ENCODE peak calls at places on chromosomes 2 and 18, in five cellular contexts. One of them, this sample, is unnamed.

GRCh38 chr2:20737505-20737904 is 70.6 kb downstream of the GDF7 start:
- DNase-seq in IMR-90: no peak
- DNase-seq in upper lobe of right lung: no peak
- DNase-seq in cardiac fibroblast: no peak
- DNase-seq in K562: no peak
- DNase-seq in this sample: no peak

GRCh38 chr2:75634945-75635344 is 11.6 kb upstream of the MRPL19 start:
- DNase-seq in IMR-90: no peak
- DNase-seq in upper lobe of right lung: no peak
- DNase-seq in cardiac fibroblast: no peak
- DNase-seq in K562: no peak
- DNase-seq in this sample: no peak

GRCh38 chr2:2879776-2880175 is 497.8 kb downstream of the EIPR1 start:
- DNase-seq in IMR-90: no peak
- DNase-seq in upper lobe of right lung: no peak
- DNase-seq in cardiac fibroblast: no peak
- DNase-seq in K562: no peak
- DNase-seq in this sample: no peak

GRCh38 chr2:239498981-239499633 is 98.3 kb upstream of the HDAC4 start:
- DNase-seq in IMR-90: no peak
- DNase-seq in upper lobe of right lung: no peak
- DNase-seq in cardiac fibroblast: peak
- DNase-seq in K562: no peak
- DNase-seq in this sample: peak

GRCh38 chr2:102138331-102138730 is 4.2 kb upstream of the IL1R1 start:
- DNase-seq in IMR-90: no peak
- DNase-seq in upper lobe of right lung: no peak
- DNase-seq in cardiac fibroblast: no peak
- DNase-seq in K562: no peak
- DNase-seq in this sample: no peak

GRCh38 chr2:3827673-3828575 is 124.5 kb downstream of the DCDC2C start:
- DNase-seq in IMR-90: peak
- DNase-seq in upper lobe of right lung: no peak
- DNase-seq in cardiac fibroblast: peak
- DNase-seq in K562: peak
- DNase-seq in this sample: no peak

GRCh38 chr2:11646530-11646929 is 23.5 kb downstream of the NTSR2 start:
- DNase-seq in IMR-90: no peak
- DNase-seq in upper lobe of right lung: no peak
- DNase-seq in cardiac fibroblast: no peak
- DNase-seq in K562: no peak
- DNase-seq in this sample: no peak

GRCh38 chr2:148525130-148525529 is 119.4 kb upstream of the EPC2 start:
- DNase-seq in IMR-90: no peak
- DNase-seq in upper lobe of right lung: no peak
- DNase-seq in cardiac fibroblast: no peak
- DNase-seq in K562: no peak
- DNase-seq in this sample: no peak

GRCh38 chr2:218896501-218897393 is 16.1 kb downstream of the WNT10A start:
- DNase-seq in IMR-90: peak
- DNase-seq in upper lobe of right lung: no peak
- DNase-seq in cardiac fibroblast: peak
- DNase-seq in K562: peak
- DNase-seq in this sample: no peak

GRCh38 chr2:233822101-233822771 is 32.1 kb downstream of the HJURP start:
- DNase-seq in IMR-90: no peak
- DNase-seq in upper lobe of right lung: peak
- DNase-seq in cardiac fibroblast: no peak
- DNase-seq in K562: no peak
- DNase-seq in this sample: peak

GRCh38 chr2:220779918-220780317 is 792.2 kb downstream of the EPHA4 start:
- DNase-seq in IMR-90: peak
- DNase-seq in upper lobe of right lung: no peak
- DNase-seq in cardiac fibroblast: peak
- DNase-seq in K562: no peak
- DNase-seq in this sample: no peak

GRCh38 chr2:107027205-107027604 is 141.2 kb upstream of the ST6GAL2 start:
- DNase-seq in IMR-90: no peak
- DNase-seq in upper lobe of right lung: no peak
- DNase-seq in cardiac fibroblast: no peak
- DNase-seq in K562: no peak
- DNase-seq in this sample: no peak

GRCh38 chr2:33085646-33086045 is 138.9 kb downstream of the LTBP1 start:
- DNase-seq in IMR-90: no peak
- DNase-seq in upper lobe of right lung: no peak
- DNase-seq in cardiac fibroblast: no peak
- DNase-seq in K562: no peak
- DNase-seq in this sample: no peak

GRCh38 chr2:118097657-118098056 is 9.4 kb downstream of the INSIG2 start:
- DNase-seq in IMR-90: peak
- DNase-seq in upper lobe of right lung: no peak
- DNase-seq in cardiac fibroblast: peak
- DNase-seq in K562: no peak
- DNase-seq in this sample: no peak

GRCh38 chr2:239836021-239836765 is 188.9 kb downstream of the NDUFA10 start:
- DNase-seq in IMR-90: no peak
- DNase-seq in upper lobe of right lung: peak
- DNase-seq in cardiac fibroblast: no peak
- DNase-seq in K562: no peak
- DNase-seq in this sample: no peak

DNA sequence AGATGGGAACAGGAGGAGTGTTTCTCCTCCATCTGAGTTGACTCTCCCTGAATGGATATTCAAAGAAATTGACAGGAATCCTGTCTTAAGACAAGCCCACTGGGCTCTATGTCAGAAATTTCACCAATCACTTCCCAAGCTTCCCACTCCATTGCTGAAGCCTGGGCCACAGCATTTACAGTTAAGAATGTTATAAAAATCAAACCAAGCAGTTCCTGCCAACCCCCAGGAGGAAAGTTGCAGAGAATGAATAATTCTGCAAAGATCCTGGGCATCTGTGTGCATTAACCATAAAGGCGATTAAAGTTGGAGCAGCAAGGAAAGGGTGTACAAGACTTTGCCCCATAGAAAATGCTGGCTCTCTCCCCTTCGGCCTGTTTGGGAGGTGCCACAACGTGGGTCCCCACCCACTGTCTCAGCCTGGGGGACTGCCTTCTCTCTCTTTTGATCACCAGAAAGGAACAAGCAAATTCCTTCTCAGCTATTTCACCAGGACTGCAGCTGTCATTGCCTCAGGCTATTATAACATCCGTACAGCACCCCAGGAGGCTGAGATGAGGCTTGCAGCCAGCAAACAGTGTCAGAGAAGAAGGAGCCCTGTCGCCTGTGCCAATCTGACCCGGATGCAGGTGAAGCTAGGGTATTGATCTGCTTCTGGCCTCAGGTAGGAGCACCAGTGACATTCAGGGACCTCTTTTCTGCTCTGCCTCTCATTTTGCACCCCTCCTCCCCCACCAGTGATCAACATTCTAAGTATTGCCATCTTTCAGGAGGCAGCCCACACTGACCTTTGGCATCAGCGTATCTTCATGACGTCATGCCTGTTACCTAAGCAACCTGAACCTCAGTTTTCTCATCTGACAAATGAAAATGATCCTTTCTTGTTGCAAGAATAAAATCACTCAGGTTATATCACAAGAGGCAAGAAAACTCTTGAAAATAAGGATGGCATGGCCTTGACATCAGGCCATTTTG is 219.0 kb downstream of the SH3BP4 start:
- DNase-seq in IMR-90: peak
- DNase-seq in upper lobe of right lung: no peak
- DNase-seq in cardiac fibroblast: peak
- DNase-seq in K562: no peak
- DNase-seq in this sample: no peak
- TF ChIP-seq CTCF in IMR-90: peak
- TF ChIP-seq CTCF in upper lobe of right lung: peak
- TF ChIP-seq CTCF in cardiac fibroblast: peak
- TF ChIP-seq CTCF in K562: no peak
- TF ChIP-seq CTCF in this sample: peak

GRCh38 chr2:110713508-110714362 is 18.6 kb upstream of the ACOXL start:
- DNase-seq in IMR-90: no peak
- DNase-seq in upper lobe of right lung: no peak
- DNase-seq in cardiac fibroblast: no peak
- DNase-seq in K562: no peak
- DNase-seq in this sample: no peak

GRCh38 chr2:110714824-110715223 is 17.5 kb upstream of the ACOXL start:
- DNase-seq in IMR-90: no peak
- DNase-seq in upper lobe of right lung: no peak
- DNase-seq in cardiac fibroblast: no peak
- DNase-seq in K562: no peak
- DNase-seq in this sample: no peak

GRCh38 chr2:110708455-110708854 is 23.9 kb upstream of the ACOXL start:
- DNase-seq in IMR-90: no peak
- DNase-seq in upper lobe of right lung: no peak
- DNase-seq in cardiac fibroblast: no peak
- DNase-seq in K562: no peak
- DNase-seq in this sample: no peak

GRCh38 chr2:110716959-110717645 is 15.3 kb upstream of the ACOXL start:
- DNase-seq in IMR-90: no peak
- DNase-seq in upper lobe of right lung: no peak
- DNase-seq in cardiac fibroblast: peak
- DNase-seq in K562: no peak
- DNase-seq in this sample: no peak

GRCh38 chr2:110712737-110713136 is 19.6 kb upstream of the ACOXL start:
- DNase-seq in IMR-90: no peak
- DNase-seq in upper lobe of right lung: no peak
- DNase-seq in cardiac fibroblast: no peak
- DNase-seq in K562: no peak
- DNase-seq in this sample: no peak
- TF ChIP-seq CTCF in IMR-90: no peak
- TF ChIP-seq CTCF in upper lobe of right lung: no peak
- TF ChIP-seq CTCF in cardiac fibroblast: no peak
- TF ChIP-seq CTCF in K562: no peak
- TF ChIP-seq CTCF in this sample: no peak

GRCh38 chr18:59547691-59548182 is 149.5 kb downstream of the CCBE1 start:
- DNase-seq in IMR-90: peak
- DNase-seq in upper lobe of right lung: no peak
- DNase-seq in cardiac fibroblast: peak
- DNase-seq in K562: peak
- DNase-seq in this sample: no peak
- TF ChIP-seq CTCF in IMR-90: peak
- TF ChIP-seq CTCF in upper lobe of right lung: peak
- TF ChIP-seq CTCF in cardiac fibroblast: no peak
- TF ChIP-seq CTCF in K562: no peak
- TF ChIP-seq CTCF in this sample: peak

GRCh38 chr18:25674183-25674582 is 322.2 kb upstream of the ZNF521 start:
- DNase-seq in IMR-90: no peak
- DNase-seq in upper lobe of right lung: no peak
- DNase-seq in cardiac fibroblast: no peak
- DNase-seq in K562: no peak
- DNase-seq in this sample: no peak

GRCh38 chr18:25675123-25675850 is 323.3 kb upstream of the ZNF521 start:
- DNase-seq in IMR-90: no peak
- DNase-seq in upper lobe of right lung: no peak
- DNase-seq in cardiac fibroblast: no peak
- DNase-seq in K562: no peak
- DNase-seq in this sample: no peak

GRCh38 chr18:25672490-25672889 is 320.5 kb upstream of the ZNF521 start:
- DNase-seq in IMR-90: no peak
- DNase-seq in upper lobe of right lung: no peak
- DNase-seq in cardiac fibroblast: no peak
- DNase-seq in K562: no peak
- DNase-seq in this sample: no peak

GRCh38 chr18:25669741-25670140 is 317.8 kb upstream of the ZNF521 start:
- DNase-seq in IMR-90: no peak
- DNase-seq in upper lobe of right lung: no peak
- DNase-seq in cardiac fibroblast: peak
- DNase-seq in K562: no peak
- DNase-seq in this sample: no peak
- TF ChIP-seq CTCF in IMR-90: peak
- TF ChIP-seq CTCF in upper lobe of right lung: no peak
- TF ChIP-seq CTCF in cardiac fibroblast: no peak
- TF ChIP-seq CTCF in K562: peak
- TF ChIP-seq CTCF in this sample: peak

GRCh38 chr2:152925540-152926448 is 207.4 kb downstream of the ARL6IP6 start:
- DNase-seq in IMR-90: no peak
- DNase-seq in upper lobe of right lung: peak
- DNase-seq in cardiac fibroblast: peak
- DNase-seq in K562: peak
- DNase-seq in this sample: no peak
- TF ChIP-seq CTCF in IMR-90: peak
- TF ChIP-seq CTCF in upper lobe of right lung: peak
- TF ChIP-seq CTCF in cardiac fibroblast: peak
- TF ChIP-seq CTCF in K562: peak
- TF ChIP-seq CTCF in this sample: peak

GRCh38 chr2:173963323-173963816 is 1.8 kb downstream of the SP3 start:
- DNase-seq in IMR-90: peak
- DNase-seq in upper lobe of right lung: no peak
- DNase-seq in cardiac fibroblast: peak
- DNase-seq in K562: no peak
- DNase-seq in this sample: no peak
- TF ChIP-seq CTCF in IMR-90: peak
- TF ChIP-seq CTCF in upper lobe of right lung: peak
- TF ChIP-seq CTCF in cardiac fibroblast: peak
- TF ChIP-seq CTCF in K562: peak
- TF ChIP-seq CTCF in this sample: peak